ENCODE peak calls at places on chromosomes 1 and 21, in seven cellular contexts. Q, D, X, Y, E, K and S are unnamed samples.

GRCh38 chr1:59107916-59108315 is 189.0 kb upstream of the FGGY start:
- DNase-seq in K (no peak), D (no peak), Y (no peak), E (no peak), X (no peak), Q (no peak), S (no peak)

GRCh38 chr21:46054447-46054846 is 43.5 kb upstream of the COL6A2 start:
- DNase-seq in X (no peak), E (no peak), Q (peak; percentile 40), Y (no peak), K (no peak), D (no peak), S (no peak)

GRCh38 chr21:37176716-37177115 is 90.4 kb downstream of the VPS26C start:
- DNase-seq in D (no peak), Q (no peak), E (no peak), K (no peak), Y (no peak), X (no peak), S (no peak)

GRCh38 chr1:169601096-169601881 is 15.0 kb upstream of the F5 start:
- DNase-seq in X (no peak), Q (peak; percentile 68), Y (no peak), D (peak; percentile 5), E (no peak), K (no peak), S (no peak)

GRCh38 chr21:25908495-25908894 is 173.7 kb downstream of the GABPA start:
- DNase-seq in K (no peak), D (no peak), Q (no peak), E (no peak), X (no peak), Y (no peak), S (no peak)

GRCh38 chr21:32682696-32683474 is 44.9 kb downstream of the SYNJ1 start:
- DNase-seq in Q (no peak), X (no peak), K (no peak), E (no peak), Y (no peak), D (no peak), S (no peak)

GRCh38 chr1:219478811-219479210 is 134.1 kb downstream of the ZC3H11B start:
- DNase-seq in E (no peak), D (no peak), Y (no peak), K (no peak), X (no peak), Q (no peak), S (no peak)

GRCh38 chr1:84504580-84505021 is 1.6 kb upstream of the SPATA1 start:
- DNase-seq in X (no peak), E (peak; percentile 19), Q (peak; percentile 72), D (no peak), Y (no peak), K (no peak), S (no peak)

GRCh38 chr1:226376300-226376699 is 31.6 kb downstream of the PARP1 start:
- DNase-seq in Q (no peak), E (no peak), X (no peak), Y (no peak), D (no peak), K (no peak), S (no peak)

GRCh38 chr1:5720936-5721335 is 271.3 kb downstream of the NPHP4 start:
- DNase-seq in Y (no peak), D (no peak), Q (no peak), E (no peak), X (no peak), K (no peak), S (no peak)

GRCh38 chr1:18641005-18641941 is 10.6 kb downstream of the PAX7 start:
- DNase-seq in E (no peak), Y (no peak), K (no peak), X (no peak), D (no peak), Q (no peak), S (no peak)

GRCh38 chr1:7886346-7886745 is 33.5 kb upstream of the UTS2 start:
- DNase-seq in D (no peak), E (no peak), Y (no peak), X (no peak), Q (no peak), K (no peak), S (no peak)

GRCh38 chr1:206706298-206706791 is 21.6 kb downstream of the MAPKAPK2 start:
- DNase-seq in K (no peak), E (no peak), D (peak; percentile 80), Q (peak; percentile 61), Y (peak; percentile 28), X (no peak), S (no peak)

GRCh38 chr1:6831368-6831767 is 46.1 kb downstream of the CAMTA1 start:
- DNase-seq in Y (no peak), K (no peak), X (no peak), E (no peak), D (no peak), Q (peak; percentile 57), S (no peak)

GRCh38 chr21:30478015-30478414 is 2.2 kb downstream of the KRTAP19-1 start:
- DNase-seq in D (no peak), E (no peak), X (no peak), K (no peak), Q (no peak), Y (no peak), S (no peak)

GRCh38 chr1:31567956-31568570 is 8.3 kb upstream of the TINAGL1 start:
- DNase-seq in Q (no peak), X (no peak), Y (no peak), K (no peak), E (no peak), D (no peak), S (no peak)

GRCh38 chr1:26089125-26089524 is 21.7 kb upstream of the TRIM63 start:
- DNase-seq in Y (no peak), X (no peak), E (no peak), Q (no peak), K (no peak), D (no peak), S (no peak)

GRCh38 chr1:201226859-201227488 is 36.4 kb downstream of the IGFN1 start:
- DNase-seq in X (no peak), D (no peak), E (no peak), K (no peak), Q (no peak), Y (no peak), S (no peak)

GRCh38 chr1:55854911-55855310 is 639.7 kb upstream of the USP24 start:
- DNase-seq in Y (no peak), E (no peak), Q (peak; percentile 48), X (no peak), D (no peak), K (no peak), S (no peak)

GRCh38 chr1:95193591-95193990 is 40.4 kb upstream of the RWDD3 start:
- DNase-seq in E (no peak), Q (no peak), Y (no peak), D (no peak), X (no peak), K (no peak), S (no peak)

GRCh38 chr1:118118469-118118868 is 66.6 kb downstream of the SPAG17 start:
- DNase-seq in Y (no peak), Q (no peak), E (no peak), D (no peak), K (no peak), X (no peak), S (no peak)

GRCh38 chr1:110017792-110018191 is 16.6 kb upstream of the STRIP1 start:
- DNase-seq in D (no peak), Y (no peak), E (no peak), K (no peak), X (no peak), Q (no peak), S (no peak)

GRCh38 chr1:152623203-152623844 is 421 bp upstream of the LCE3A start:
- DNase-seq in Y (no peak), X (no peak), Q (no peak), E (no peak), D (no peak), K (no peak), S (no peak)

GRCh38 chr21:36584980-36585940 is 105.3 kb upstream of the CLDN14 start:
- DNase-seq in Q (no peak), D (no peak), E (no peak), K (no peak), Y (no peak), X (no peak), S (no peak)

GRCh38 chr1:237390798-237391197 is 348.8 kb downstream of the RYR2 start:
- DNase-seq in E (no peak), Y (no peak), X (no peak), Q (no peak), K (no peak), D (no peak), S (no peak)

GRCh38 chr1:179251675-179252074 is 22.2 kb upstream of the ABL2 start:
- DNase-seq in Y (no peak), K (no peak), Q (peak; percentile 60), D (no peak), E (peak; percentile 16), X (no peak), S (no peak)

GRCh38 chr1:49465486-49466185 is 558.1 kb downstream of the AGBL4 start:
- DNase-seq in K (no peak), Y (no peak), D (no peak), X (no peak), Q (no peak), E (no peak), S (no peak)

GRCh38 chr1:56627636-56628039 is 17.5 kb upstream of the PRKAA2 start:
- DNase-seq in Q (no peak), K (no peak), X (no peak), Y (no peak), E (no peak), D (peak; percentile 89), S (no peak)

GRCh38 chr1:148160421-148161251 is 8.6 kb upstream of the NBPF11 start:
- DNase-seq in X (no peak), D (no peak), E (no peak), Y (no peak), Q (no peak), K (no peak), S (no peak)

GRCh38 chr1:167373398-167373797 is 144.9 kb downstream of the CD247 start:
- DNase-seq in D (no peak), E (peak; percentile 34), K (no peak), Q (no peak), X (no peak), Y (no peak), S (no peak)

GRCh38 chr1:182397653-182398388 is 2.6 kb downstream of the TEDDM1 start:
- DNase-seq in E (no peak), X (no peak), K (no peak), Y (no peak), Q (no peak), D (no peak), S (no peak)

GRCh38 chr1:202501281-202501680 is 152.8 kb downstream of the PPP1R12B start:
- DNase-seq in Q (peak; percentile 63), X (no peak), D (no peak), E (peak; percentile 14), K (no peak), Y (no peak), S (no peak)

GRCh38 chr1:29499101-29499650 is 262.9 kb downstream of the PTPRU start:
- DNase-seq in Y (no peak), E (no peak), K (no peak), Q (no peak), D (no peak), X (no peak), S (no peak)

GRCh38 chr21:43973634-43973955 is 38.5 kb upstream of the TRAPPC10 start:
- DNase-seq in K (no peak), Q (no peak), Y (no peak), X (no peak), E (no peak), D (no peak), S (no peak)

GRCh38 chr1:84253891-84254290 is 47.6 kb upstream of the SAMD13 start:
- DNase-seq in Q (peak; percentile 68), X (no peak), Y (no peak), E (peak; percentile 8), D (peak; percentile 66), K (no peak), S (no peak)